ENCODE peak calls at places on chromosomes 5 and 9, in eight cellular contexts. One of them, this sample, is unnamed.

GRCh38 chr9:136769710-136770191 is 5.4 kb upstream of the LCN15 start:
- DNase-seq in HCT116: no peak
- DNase-seq in hepatocyte: no peak
- DNase-seq in SK-N-SH: peak; percentile 96
- DNase-seq in GM23338: peak; percentile 90
- DNase-seq in neural progenitor cell: peak; percentile 87
- DNase-seq in MM.1S: peak; percentile 28
- DNase-seq in OCI-LY7: peak; percentile 51
- DNase-seq in this sample: peak; percentile 44

GRCh38 chr5:1052641-1053390 is 44.2 kb downstream of the NKD2 start:
- DNase-seq in HCT116: no peak
- DNase-seq in hepatocyte: no peak
- DNase-seq in SK-N-SH: peak; percentile 44
- DNase-seq in GM23338: peak; percentile 1
- DNase-seq in neural progenitor cell: no peak
- DNase-seq in MM.1S: no peak
- DNase-seq in OCI-LY7: peak; percentile 30
- DNase-seq in this sample: no peak

GRCh38 chr9:134564431-134565170 is 77.0 kb upstream of the COL5A1 start:
- DNase-seq in HCT116: no peak
- DNase-seq in hepatocyte: peak; percentile 1
- DNase-seq in SK-N-SH: no peak
- DNase-seq in GM23338: no peak
- DNase-seq in neural progenitor cell: no peak
- DNase-seq in MM.1S: no peak
- DNase-seq in OCI-LY7: no peak
- DNase-seq in this sample: peak; percentile 20

GRCh38 chr9:136760424-136760823 is 2.4 kb upstream of the LCN8 start:
- DNase-seq in HCT116: no peak
- DNase-seq in hepatocyte: no peak
- DNase-seq in SK-N-SH: no peak
- DNase-seq in GM23338: no peak
- DNase-seq in neural progenitor cell: no peak
- DNase-seq in MM.1S: no peak
- DNase-seq in OCI-LY7: no peak
- DNase-seq in this sample: no peak

GRCh38 chr5:5079871-5080270 is 60.3 kb upstream of the ADAMTS16 start:
- DNase-seq in HCT116: no peak
- DNase-seq in hepatocyte: no peak
- DNase-seq in SK-N-SH: no peak
- DNase-seq in GM23338: no peak
- DNase-seq in neural progenitor cell: no peak
- DNase-seq in MM.1S: no peak
- DNase-seq in OCI-LY7: no peak
- DNase-seq in this sample: no peak

GRCh38 chr9:32399110-32399815 is 14.8 kb downstream of the ACO1 start:
- DNase-seq in HCT116: no peak
- DNase-seq in hepatocyte: no peak
- DNase-seq in SK-N-SH: no peak
- DNase-seq in GM23338: no peak
- DNase-seq in neural progenitor cell: no peak
- DNase-seq in MM.1S: no peak
- DNase-seq in OCI-LY7: no peak
- DNase-seq in this sample: no peak

GRCh38 chr5:112065818-112066217 is 308.8 kb upstream of the NREP start:
- DNase-seq in HCT116: no peak
- DNase-seq in hepatocyte: no peak
- DNase-seq in SK-N-SH: no peak
- DNase-seq in GM23338: no peak
- DNase-seq in neural progenitor cell: no peak
- DNase-seq in MM.1S: no peak
- DNase-seq in OCI-LY7: no peak
- DNase-seq in this sample: no peak

GRCh38 chr5:177378884-177379883 is 5.0 kb upstream of the SLC34A1 start:
- DNase-seq in HCT116: no peak
- DNase-seq in hepatocyte: peak; percentile 83
- DNase-seq in SK-N-SH: no peak
- DNase-seq in GM23338: no peak
- DNase-seq in neural progenitor cell: no peak
- DNase-seq in MM.1S: no peak
- DNase-seq in OCI-LY7: no peak
- DNase-seq in this sample: peak; percentile 76

GRCh38 chr5:72677447-72677846 is 139.0 kb upstream of the TNPO1 start:
- DNase-seq in HCT116: no peak
- DNase-seq in hepatocyte: no peak
- DNase-seq in SK-N-SH: no peak
- DNase-seq in GM23338: no peak
- DNase-seq in neural progenitor cell: no peak
- DNase-seq in MM.1S: no peak
- DNase-seq in OCI-LY7: no peak
- DNase-seq in this sample: no peak

GRCh38 chr9:16726718-16727451 is 143.6 kb downstream of the BNC2 start:
- DNase-seq in HCT116: no peak
- DNase-seq in hepatocyte: peak; percentile 74
- DNase-seq in SK-N-SH: peak; percentile 82
- DNase-seq in GM23338: peak; percentile 87
- DNase-seq in neural progenitor cell: peak; percentile 91
- DNase-seq in MM.1S: peak; percentile 14
- DNase-seq in OCI-LY7: no peak
- DNase-seq in this sample: peak; percentile 71

GRCh38 chr5:113806823-113807222 is 293.3 kb downstream of the YTHDC2 start:
- DNase-seq in HCT116: no peak
- DNase-seq in hepatocyte: peak; percentile 29
- DNase-seq in SK-N-SH: no peak
- DNase-seq in GM23338: no peak
- DNase-seq in neural progenitor cell: peak; percentile 11
- DNase-seq in MM.1S: no peak
- DNase-seq in OCI-LY7: no peak
- DNase-seq in this sample: no peak

GRCh38 chr5:78113689-78114088 is 180.8 kb downstream of the AP3B1 start:
- DNase-seq in HCT116: no peak
- DNase-seq in hepatocyte: no peak
- DNase-seq in SK-N-SH: peak; percentile 9
- DNase-seq in GM23338: no peak
- DNase-seq in neural progenitor cell: no peak
- DNase-seq in MM.1S: no peak
- DNase-seq in OCI-LY7: peak; percentile 70
- DNase-seq in this sample: no peak

GRCh38 chr9:2800385-2801179 is 43.3 kb downstream of the PUM3 start:
- DNase-seq in HCT116: no peak
- DNase-seq in hepatocyte: peak; percentile 47
- DNase-seq in SK-N-SH: peak; percentile 15
- DNase-seq in GM23338: no peak
- DNase-seq in neural progenitor cell: peak; percentile 57
- DNase-seq in MM.1S: no peak
- DNase-seq in OCI-LY7: no peak
- DNase-seq in this sample: no peak

GRCh38 chr9:113621309-113621791 is 157.8 kb downstream of the RGS3 start:
- DNase-seq in HCT116: no peak
- DNase-seq in hepatocyte: peak; percentile 66
- DNase-seq in SK-N-SH: no peak
- DNase-seq in GM23338: peak; percentile 57
- DNase-seq in neural progenitor cell: peak; percentile 64
- DNase-seq in MM.1S: no peak
- DNase-seq in OCI-LY7: no peak
- DNase-seq in this sample: no peak

GRCh38 chr5:137300411-137301240 is 198.5 kb downstream of the SPOCK1 start:
- DNase-seq in HCT116: no peak
- DNase-seq in hepatocyte: no peak
- DNase-seq in SK-N-SH: no peak
- DNase-seq in GM23338: no peak
- DNase-seq in neural progenitor cell: no peak
- DNase-seq in MM.1S: no peak
- DNase-seq in OCI-LY7: no peak
- DNase-seq in this sample: peak; percentile 27

GRCh38 chr5:55159763-55160492 is at the start of gene GPX8:
- DNase-seq in HCT116: peak; percentile 77
- DNase-seq in hepatocyte: peak; percentile 79
- DNase-seq in SK-N-SH: peak; percentile 26
- DNase-seq in GM23338: peak; percentile 89
- DNase-seq in neural progenitor cell: peak; percentile 87
- DNase-seq in MM.1S: peak; percentile 41
- DNase-seq in OCI-LY7: peak; percentile 13
- DNase-seq in this sample: peak; percentile 72

GRCh38 chr5:53114988-53115387 is 5.4 kb upstream of the MOCS2 start:
- DNase-seq in HCT116: no peak
- DNase-seq in hepatocyte: no peak
- DNase-seq in SK-N-SH: no peak
- DNase-seq in GM23338: peak; percentile 39
- DNase-seq in neural progenitor cell: no peak
- DNase-seq in MM.1S: peak; percentile 9
- DNase-seq in OCI-LY7: no peak
- DNase-seq in this sample: peak; percentile 45

GRCh38 chr5:156526081-156527017 is 199.4 kb downstream of the SGCD start:
- DNase-seq in HCT116: no peak
- DNase-seq in hepatocyte: peak; percentile 16
- DNase-seq in SK-N-SH: no peak
- DNase-seq in GM23338: no peak
- DNase-seq in neural progenitor cell: no peak
- DNase-seq in MM.1S: no peak
- DNase-seq in OCI-LY7: no peak
- DNase-seq in this sample: no peak

GRCh38 chr5:180130876-180131740 is 59.5 kb upstream of the RNF130 start:
- DNase-seq in HCT116: no peak
- DNase-seq in hepatocyte: no peak
- DNase-seq in SK-N-SH: no peak
- DNase-seq in GM23338: no peak
- DNase-seq in neural progenitor cell: no peak
- DNase-seq in MM.1S: no peak
- DNase-seq in OCI-LY7: no peak
- DNase-seq in this sample: no peak

DNA sequence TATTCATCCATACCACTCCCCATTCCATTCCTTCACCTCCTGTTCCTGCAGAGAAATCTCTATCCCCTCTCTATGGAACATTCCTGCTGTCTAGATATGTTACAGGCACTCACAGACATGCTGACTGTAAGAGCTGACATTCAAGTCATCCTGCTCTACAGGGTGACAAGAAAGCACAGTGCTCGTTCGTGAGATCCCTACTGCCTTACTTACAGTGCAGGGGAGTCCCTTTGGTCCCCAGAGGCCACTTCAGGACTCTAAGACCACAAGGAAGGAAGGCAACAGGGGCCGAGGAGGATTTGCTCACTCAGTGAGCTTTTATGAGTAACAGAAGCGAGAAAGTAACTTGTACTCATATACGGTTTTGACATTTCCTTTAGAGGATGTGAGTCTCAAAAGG is 110.5 kb downstream of the GAS1 start:
- DNase-seq in HCT116: no peak
- DNase-seq in hepatocyte: no peak
- DNase-seq in SK-N-SH: no peak
- DNase-seq in GM23338: no peak
- DNase-seq in neural progenitor cell: no peak
- DNase-seq in MM.1S: no peak
- DNase-seq in OCI-LY7: no peak
- DNase-seq in this sample: no peak
- TF ChIP-seq EZH2phosphoT487 in HCT116: no peak
- TF ChIP-seq EZH2phosphoT487 in hepatocyte: no peak
- TF ChIP-seq EZH2phosphoT487 in SK-N-SH: no peak
- TF ChIP-seq EZH2phosphoT487 in GM23338: no peak
- TF ChIP-seq EZH2phosphoT487 in neural progenitor cell: no peak
- TF ChIP-seq EZH2phosphoT487 in MM.1S: no peak
- TF ChIP-seq EZH2phosphoT487 in OCI-LY7: no peak
- TF ChIP-seq EZH2phosphoT487 in this sample: no peak

DNA sequence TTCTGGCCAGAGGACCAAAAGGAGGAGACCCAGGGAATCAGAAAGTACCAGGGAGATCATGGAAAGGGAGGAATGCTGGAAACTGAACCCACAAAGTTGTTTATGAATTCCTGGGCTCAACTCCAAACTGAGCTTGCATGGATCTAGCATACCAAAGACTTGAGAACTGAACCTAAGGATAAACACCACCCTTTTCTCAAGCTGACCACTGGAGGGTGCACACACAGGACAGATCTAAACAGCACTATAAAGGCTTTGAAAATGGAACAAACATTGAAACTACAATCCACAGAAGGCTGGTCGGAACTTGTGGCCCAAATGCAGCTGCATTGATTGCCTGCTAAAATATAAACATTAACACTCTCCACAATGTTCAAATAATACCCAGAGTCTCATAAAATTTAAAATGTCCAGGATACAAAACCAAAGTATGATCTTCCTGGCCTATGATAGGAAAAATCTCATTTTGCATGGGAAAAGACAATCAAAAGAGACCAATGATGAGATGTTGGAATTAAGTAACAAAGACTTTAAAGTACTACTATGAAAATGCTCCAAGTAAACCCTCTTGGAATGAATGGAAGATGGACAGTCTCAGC is 15.6 kb upstream of the IRF1 start:
- DNase-seq in HCT116: peak; percentile 35
- DNase-seq in hepatocyte: peak; percentile 68
- DNase-seq in SK-N-SH: peak; percentile 48
- DNase-seq in GM23338: peak; percentile 60
- DNase-seq in neural progenitor cell: peak; percentile 35
- DNase-seq in MM.1S: peak; percentile 69
- DNase-seq in OCI-LY7: peak; percentile 62
- DNase-seq in this sample: peak; percentile 48
- TF ChIP-seq CTCF in HCT116: peak; percentile 70
- TF ChIP-seq CTCF in hepatocyte: peak; percentile 63
- TF ChIP-seq CTCF in SK-N-SH: peak; percentile 69
- TF ChIP-seq CTCF in GM23338: peak; percentile 68
- TF ChIP-seq CTCF in neural progenitor cell: peak; percentile 60
- TF ChIP-seq CTCF in MM.1S: peak; percentile 81
- TF ChIP-seq CTCF in OCI-LY7: peak; percentile 83
- TF ChIP-seq CTCF in this sample: peak; percentile 67

GRCh38 chr9:76818271-76818670 is 54.0 kb downstream of the PCA3 start:
- DNase-seq in HCT116: peak; percentile 91
- DNase-seq in hepatocyte: peak; percentile 91
- DNase-seq in SK-N-SH: no peak
- DNase-seq in GM23338: no peak
- DNase-seq in neural progenitor cell: no peak
- DNase-seq in MM.1S: no peak
- DNase-seq in OCI-LY7: no peak
- DNase-seq in this sample: peak; percentile 92
- TF ChIP-seq EZH2phosphoT487 in HCT116: no peak
- TF ChIP-seq EZH2phosphoT487 in hepatocyte: no peak
- TF ChIP-seq EZH2phosphoT487 in SK-N-SH: no peak
- TF ChIP-seq EZH2phosphoT487 in GM23338: no peak
- TF ChIP-seq EZH2phosphoT487 in neural progenitor cell: no peak
- TF ChIP-seq EZH2phosphoT487 in MM.1S: no peak
- TF ChIP-seq EZH2phosphoT487 in OCI-LY7: no peak
- TF ChIP-seq EZH2phosphoT487 in this sample: no peak

DNA sequence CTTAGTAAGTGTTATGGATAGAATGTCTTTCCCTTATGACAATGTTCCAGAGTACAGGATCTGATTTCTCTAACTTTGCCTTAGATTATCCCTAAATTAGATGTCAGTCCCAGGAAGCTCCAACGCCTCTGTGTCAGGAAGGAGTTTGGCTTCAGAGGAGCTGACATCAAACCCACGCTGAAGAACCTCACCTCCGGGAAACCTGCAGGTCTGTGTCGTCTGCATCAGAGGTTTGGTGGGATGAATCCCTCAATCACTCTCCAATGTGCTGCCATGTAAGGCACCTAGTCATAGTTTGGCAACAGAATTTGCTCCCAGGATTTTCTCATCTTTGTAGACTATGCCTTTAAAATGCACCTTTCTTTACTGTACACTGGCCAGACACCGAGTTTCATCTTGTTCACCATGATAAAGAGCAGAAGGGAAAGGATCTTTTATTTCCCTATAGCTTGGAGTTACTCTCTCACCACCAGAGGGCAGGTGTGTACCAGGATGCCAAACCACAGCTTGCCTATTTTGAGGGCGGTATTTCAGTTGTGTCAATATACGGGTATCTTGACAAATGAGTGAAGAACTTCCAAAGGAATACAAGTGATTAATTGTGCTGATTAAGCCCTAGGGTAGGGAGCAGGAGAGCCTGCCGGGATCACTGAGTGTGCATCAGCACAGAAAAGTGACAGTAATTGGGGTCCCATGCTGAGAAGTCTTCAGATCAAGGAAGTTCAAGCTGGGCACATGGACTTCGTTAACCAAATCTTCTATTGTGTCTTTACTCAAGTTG is 23.4 kb downstream of the MINAR2 start:
- DNase-seq in HCT116: peak; percentile 56
- DNase-seq in hepatocyte: peak; percentile 76
- DNase-seq in SK-N-SH: peak; percentile 27
- DNase-seq in GM23338: peak; percentile 86
- DNase-seq in neural progenitor cell: peak; percentile 81
- DNase-seq in MM.1S: peak; percentile 77
- DNase-seq in OCI-LY7: peak; percentile 53
- DNase-seq in this sample: peak; percentile 64
- TF ChIP-seq CTCF in HCT116: peak; percentile 82
- TF ChIP-seq CTCF in hepatocyte: peak; percentile 91
- TF ChIP-seq CTCF in SK-N-SH: peak; percentile 83
- TF ChIP-seq CTCF in GM23338: peak; percentile 97
- TF ChIP-seq CTCF in neural progenitor cell: peak; percentile 90
- TF ChIP-seq CTCF in MM.1S: peak; percentile 92
- TF ChIP-seq CTCF in OCI-LY7: peak; percentile 84
- TF ChIP-seq CTCF in this sample: peak; percentile 86

This sample was measured in PC-3.